ENCODE peak calls at places on chromosomes 13 and 19, in four cellular contexts. Z is breast epithelium, N is heart right ventricle, H is Peyer's patch. F is an unnamed sample.

GRCh38 chr19:16527971-16528521 is 14.2 kb downstream of the CHERP start:
- DNase-seq in Z (no peak), N (no peak), H (no peak), F (no peak)

GRCh38 chr13:113951246-113951999 is 22.5 kb downstream of the C13orf46 start:
- DNase-seq in Z (peak; percentile 86), N (peak; percentile 83), H (peak; percentile 75), F (peak; percentile 78)

GRCh38 chr13:81408647-81409046 is 1067.7 kb upstream of the SPRY2 start:
- DNase-seq in Z (no peak), N (no peak), H (no peak), F (no peak)

GRCh38 chr19:294819-295686 is 3.9 kb upstream of the PLPP2 start:
- DNase-seq in Z (no peak), N (no peak), H (no peak), F (peak; percentile 89)

GRCh38 chr19:4191044-4191443 is 8.6 kb downstream of the ANKRD24 start:
- DNase-seq in Z (no peak), N (no peak), H (no peak), F (no peak)

GRCh38 chr19:38196948-38197656 is 26.9 kb downstream of the DPF1 start:
- DNase-seq in Z (no peak), N (no peak), H (no peak), F (no peak)

GRCh38 chr13:109160887-109161669 is 531.7 kb downstream of the MYO16 start:
- DNase-seq in Z (no peak), N (no peak), H (no peak), F (peak; percentile 31)

GRCh38 chr19:19032420-19033175 is 719 bp downstream of the SUGP2 start:
- DNase-seq in Z (peak; percentile 61), N (peak; percentile 99), H (peak; percentile 60), F (peak; percentile 94)

GRCh38 chr13:111984349-111984748 is 82.6 kb upstream of the SOX1 start:
- DNase-seq in Z (no peak), N (no peak), H (no peak), F (no peak)
- H3K4me3 ChIP-seq in Z (no peak overlapping the region), N (no peak overlapping the region), H (no peak overlapping the region), F (no peak overlapping the region)

GRCh38 chr19:7871280-7871529 is 3.0 kb downstream of the PRR36 start:
- DNase-seq in Z (no peak), N (no peak), H (no peak), F (no peak)
- H3K4me3 ChIP-seq in Z (peak overlapping the region; percentile 36), N (no peak overlapping the region), H (no peak overlapping the region), F (no peak overlapping the region)

DNA sequence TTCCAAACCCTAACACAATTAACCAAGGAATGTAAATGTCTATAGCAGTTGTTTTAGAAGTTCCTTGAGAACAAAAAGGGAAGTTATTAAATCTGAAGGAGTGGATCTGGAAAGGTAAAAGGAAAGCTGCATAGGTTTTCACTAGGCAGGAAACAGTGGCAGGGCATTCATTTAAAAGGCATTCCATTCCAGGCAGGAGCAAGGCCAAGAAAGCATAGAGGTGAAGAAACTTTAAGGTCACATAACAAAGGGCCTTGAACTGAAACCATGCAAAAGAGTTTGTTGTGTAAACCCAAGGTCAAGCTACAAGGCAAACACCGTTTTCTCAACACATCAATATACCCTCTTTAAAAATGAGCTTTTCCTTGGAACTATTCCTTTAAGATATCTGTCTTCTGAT is 762 bp upstream of the DIAPH3 start:
- DNase-seq in Z (no peak), N (no peak), H (no peak), F (no peak)
- H3K4me3 ChIP-seq in Z (peak overlapping the region; percentile 70), N (peak overlapping the region; percentile 47), H (peak overlapping the region; percentile 89), F (peak overlapping the region; percentile 43)

GRCh38 chr19:37077929-37078716 is at the start of gene ZNF420:
- DNase-seq in Z (peak; percentile 89), N (peak; percentile 95), H (peak; percentile 91), F (peak; percentile 92)

GRCh38 chr19:37078717-37079032 is 442 bp downstream of the ZNF420 start:
- DNase-seq in Z (no peak), N (no peak), H (no peak), F (no peak)

GRCh38 chr19:37077615-37077928 is 661 bp upstream of the ZNF420 start:
- DNase-seq in Z (no peak), N (no peak), H (no peak), F (no peak)

GRCh38 chr19:37082307-37082706 is 4.1 kb downstream of the ZNF420 start:
- DNase-seq in Z (no peak), N (no peak), H (no peak), F (no peak)

DNA sequence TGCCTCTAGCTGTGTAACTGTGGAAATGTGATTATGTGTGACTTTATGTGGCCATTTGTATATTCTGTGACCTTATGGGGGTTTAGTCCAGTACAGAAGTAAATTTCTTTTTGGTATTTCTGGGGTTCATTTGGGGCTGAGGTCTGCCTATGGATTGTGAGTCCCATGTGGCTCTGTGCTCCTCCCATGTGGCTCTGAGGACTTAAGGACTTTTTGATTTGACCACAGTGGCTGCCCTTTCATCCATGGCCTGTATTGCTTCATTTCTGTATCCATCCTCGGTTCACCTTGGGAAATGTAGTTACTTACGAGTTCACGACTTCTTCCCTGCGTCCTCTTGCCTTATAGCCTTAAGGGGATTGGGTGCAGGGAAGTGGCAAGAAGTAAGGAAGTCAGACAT is 1.0 kb downstream of the ZNF420 start:
- DNase-seq in Z (no peak), N (no peak), H (no peak), F (no peak)
- H3K4me3 ChIP-seq in Z (peak overlapping the region; percentile 84), N (no peak overlapping the region), H (peak overlapping the region; percentile 83), F (no peak overlapping the region)

F was measured in lower leg skin.